ENCODE peak calls at places on chromosomes 13 and 19, in four cellular contexts. Q, H, R and O are unnamed samples.
A peak's percentile ranks its signal among the peaks of the same experiment; 100 is the strongest.

GRCh38 chr13:59304596-59304995 is 859.1 kb downstream of the DIAPH3 start:
- DNase-seq in R (no peak), H (no peak), Q (no peak), O (no peak)

GRCh38 chr13:82606008-82606407 is 1276.3 kb downstream of the SLITRK1 start:
- DNase-seq in R (no peak), Q (no peak), H (no peak), O (no peak)

GRCh38 chr13:45511310-45512147 is 46.8 kb downstream of the COG3 start:
- DNase-seq in Q (peak; percentile 25), R (peak; percentile 86), H (peak; percentile 24), O (no peak)

GRCh38 chr13:108987488-108987887 is 358.1 kb downstream of the MYO16 start:
- DNase-seq in Q (no peak), H (no peak), R (no peak), O (no peak)

GRCh38 chr13:64158910-64159309 is 2743.3 kb upstream of the PCDH20 start:
- DNase-seq in Q (no peak), R (no peak), H (no peak), O (no peak)

GRCh38 chr19:49194408-49194807 is 36.8 kb downstream of the TRPM4 start:
- DNase-seq in H (no peak), Q (no peak), R (no peak), O (no peak)

GRCh38 chr19:44912854-44913253 is 1.6 kb upstream of the APOC1 start:
- DNase-seq in H (no peak), R (peak; percentile 94), Q (no peak), O (no peak)

GRCh38 chr13:34719060-34719875 is 222.8 kb upstream of the NBEA start:
- DNase-seq in H (no peak), R (no peak), Q (no peak), O (no peak)

GRCh38 chr19:7246601-7247000 is 47.6 kb downstream of the INSR start:
- DNase-seq in R (no peak), H (no peak), Q (no peak), O (no peak)